ENCODE peak calls at places on chromosomes 12 and 14, in seven cellular contexts. C is amniotic stem cell; B is NCI-H187; F is HFF-Myc; V is activated naive CD4-positive, alpha-beta T cell treated with anti-CD3 and anti-CD28 coated beads for 36 hours; W is heart left ventricle; G is adrenal gland. L is an unnamed sample.

GRCh38 chr12:115225845-115226244 is 541.9 kb upstream of the TBX3 start:
- DNase-seq in F (no peak), W (no peak), V (no peak), C (no peak), G (no peak), B (no peak), L (no peak)

GRCh38 chr12:71208053-71208685 is 50.4 kb upstream of the TSPAN8 start:
- DNase-seq in G (no peak), B (no peak), F (no peak), C (no peak), W (no peak), V (no peak), L (no peak)

GRCh38 chr12:68236421-68237059 is 10.9 kb upstream of the IL26 start:
- DNase-seq in W (no peak), C (no peak), G (no peak), V (peak), B (peak), F (no peak), L (no peak)

GRCh38 chr12:70692681-70693288 is 55.6 kb upstream of the PTPRB start:
- DNase-seq in V (no peak), B (no peak), W (no peak), F (no peak), C (no peak), G (no peak), L (no peak)

GRCh38 chr14:26775765-26776577 is 178.1 kb upstream of the NOVA1 start:
- DNase-seq in F (no peak), V (no peak), W (no peak), C (no peak), G (no peak), B (no peak), L (no peak)

GRCh38 chr12:11204173-11204572 is 17.4 kb upstream of the TAS2R42 start:
- DNase-seq in G (no peak), V (no peak), F (no peak), W (no peak), C (no peak), B (no peak), L (no peak)

GRCh38 chr12:38776657-38777056 is 128.7 kb downstream of the CPNE8 start:
- DNase-seq in F (no peak), B (no peak), W (no peak), V (no peak), C (no peak), G (no peak), L (no peak)

GRCh38 chr14:62796431-62796830 is 248.8 kb downstream of the KCNH5 start:
- DNase-seq in W (no peak), V (no peak), G (no peak), F (no peak), C (no peak), B (no peak), L (no peak)

GRCh38 chr12:100986595-100987547 is 192.3 kb downstream of the ANO4 start:
- DNase-seq in B (no peak), F (peak), W (no peak), G (no peak), C (no peak), V (no peak), L (peak)

GRCh38 chr14:104355101-104355691 is 216.8 kb downstream of the KIF26A start:
- DNase-seq in B (no peak), F (no peak), C (no peak), W (no peak), G (no peak), V (no peak), L (no peak)

GRCh38 chr14:69715725-69716482 is 51.0 kb upstream of the SRSF5 start:
- DNase-seq in G (peak), B (peak), F (no peak), V (no peak), W (peak), C (no peak), L (peak)

GRCh38 chr14:70422538-70422937 is 5.6 kb upstream of the SYNJ2BP start:
- DNase-seq in G (no peak), W (no peak), V (no peak), C (no peak), B (no peak), F (no peak), L (no peak)

GRCh38 chr14:45359766-45360165 is 106.8 kb upstream of the MIS18BP1 start:
- DNase-seq in G (no peak), C (no peak), W (no peak), V (no peak), F (no peak), B (no peak), L (no peak)

GRCh38 chr14:67630938-67631337 is 11.2 kb downstream of the ARG2 start:
- DNase-seq in W (no peak), V (no peak), B (no peak), F (no peak), C (no peak), G (no peak), L (no peak)

GRCh38 chr12:24473097-24473496 is 475.8 kb downstream of the BCAT1 start:
- DNase-seq in B (no peak), F (no peak), W (no peak), C (no peak), V (no peak), G (no peak), L (no peak)

GRCh38 chr14:65470404-65470880 is 57.9 kb downstream of the FUT8 start:
- DNase-seq in W (no peak), G (no peak), F (no peak), C (no peak), V (no peak), B (no peak), L (no peak)

GRCh38 chr12:128823916-128824839 is at the start of gene SLC15A4:
- DNase-seq in G (peak), C (peak), F (no peak), V (peak), B (peak), W (peak), L (peak)

GRCh38 chr14:33985242-33985641 is 34.4 kb upstream of the EGLN3 start:
- DNase-seq in C (no peak), W (no peak), V (no peak), F (no peak), B (no peak), G (no peak), L (no peak)

GRCh38 chr12:76085159-76085868 is 829 bp upstream of the NAP1L1 start:
- DNase-seq in B (no peak), F (no peak), C (no peak), G (no peak), V (peak), W (no peak), L (no peak)

GRCh38 chr14:59251811-59252771 is 63.6 kb downstream of the DAAM1 start:
- DNase-seq in G (no peak), B (no peak), C (no peak), F (no peak), W (no peak), V (no peak), L (no peak)